ENCODE peak calls at places on chromosomes 6 and 20, in seven cellular contexts. One of them, this sample, is unnamed. For H3K36me3, the result is how much of the 10 kb centered on the place peaks cover.

GRCh38 chr6:151506761-151507160 is 12.9 kb downstream of the CCDC170 start:
- DNase-seq in CD8-positive, alpha-beta T cell: no peak
- DNase-seq in colonic mucosa: no peak
- DNase-seq in astrocyte: no peak
- DNase-seq in GM06990: no peak
- DNase-seq in sigmoid colon: no peak
- DNase-seq in A673: no peak
- DNase-seq in this sample: no peak

GRCh38 chr6:52724041-52724405 is 39.3 kb downstream of the GSTA2 start:
- DNase-seq in GM06990: no peak
- DNase-seq in A673: no peak
- DNase-seq in colonic mucosa: no peak
- DNase-seq in CD8-positive, alpha-beta T cell: no peak
- DNase-seq in sigmoid colon: no peak
- DNase-seq in astrocyte: peak
- DNase-seq in this sample: peak

GRCh38 chr6:68226460-68226859 is 408.6 kb upstream of the ADGRB3 start:
- DNase-seq in colonic mucosa: no peak
- DNase-seq in astrocyte: no peak
- DNase-seq in GM06990: no peak
- DNase-seq in sigmoid colon: no peak
- DNase-seq in A673: peak
- DNase-seq in CD8-positive, alpha-beta T cell: no peak
- DNase-seq in this sample: no peak

GRCh38 chr20:45080867-45081616 is 19.9 kb downstream of the KCNS1 start:
- DNase-seq in sigmoid colon: no peak
- DNase-seq in colonic mucosa: no peak
- DNase-seq in CD8-positive, alpha-beta T cell: no peak
- DNase-seq in A673: peak
- DNase-seq in GM06990: no peak
- DNase-seq in astrocyte: no peak
- DNase-seq in this sample: peak

GRCh38 chr6:32983964-32984638 is 15.7 kb downstream of the BRD2 start:
- DNase-seq in GM06990: no peak
- DNase-seq in A673: no peak
- DNase-seq in sigmoid colon: no peak
- DNase-seq in CD8-positive, alpha-beta T cell: no peak
- DNase-seq in colonic mucosa: no peak
- DNase-seq in astrocyte: no peak
- DNase-seq in this sample: no peak

GRCh38 chr6:170025341-170026271 is 265.3 kb downstream of the DLL1 start:
- DNase-seq in CD8-positive, alpha-beta T cell: no peak
- DNase-seq in colonic mucosa: no peak
- DNase-seq in astrocyte: no peak
- DNase-seq in GM06990: no peak
- DNase-seq in sigmoid colon: peak
- DNase-seq in A673: no peak
- DNase-seq in this sample: no peak

GRCh38 chr6:70469965-70470364 is 56.7 kb downstream of the FAM135A start:
- DNase-seq in GM06990: no peak
- DNase-seq in CD8-positive, alpha-beta T cell: no peak
- DNase-seq in A673: no peak
- DNase-seq in colonic mucosa: no peak
- DNase-seq in sigmoid colon: no peak
- DNase-seq in astrocyte: no peak
- DNase-seq in this sample: no peak

GRCh38 chr6:99425647-99426453 is 742 bp upstream of the PNISR start:
- DNase-seq in sigmoid colon: peak
- DNase-seq in CD8-positive, alpha-beta T cell: peak
- DNase-seq in colonic mucosa: peak
- DNase-seq in GM06990: peak
- DNase-seq in astrocyte: peak
- DNase-seq in A673: peak
- DNase-seq in this sample: peak

GRCh38 chr6:27096834-27097511 is 150.5 kb upstream of the PRSS16 start:
- DNase-seq in A673: peak
- DNase-seq in colonic mucosa: peak
- DNase-seq in sigmoid colon: no peak
- DNase-seq in astrocyte: peak
- DNase-seq in CD8-positive, alpha-beta T cell: no peak
- DNase-seq in GM06990: peak
- DNase-seq in this sample: peak

GRCh38 chr20:11377761-11378160 is 539.9 kb upstream of the BTBD3 start:
- DNase-seq in A673: no peak
- DNase-seq in colonic mucosa: no peak
- DNase-seq in GM06990: no peak
- DNase-seq in astrocyte: no peak
- DNase-seq in CD8-positive, alpha-beta T cell: no peak
- DNase-seq in sigmoid colon: no peak
- DNase-seq in this sample: no peak

GRCh38 chr20:3660262-3661059 is 2.7 kb downstream of the GFRA4 start:
- DNase-seq in colonic mucosa: no peak
- DNase-seq in sigmoid colon: peak
- DNase-seq in astrocyte: no peak
- DNase-seq in GM06990: no peak
- DNase-seq in CD8-positive, alpha-beta T cell: no peak
- DNase-seq in A673: no peak
- DNase-seq in this sample: no peak

GRCh38 chr6:31749301-31750036 is 9.7 kb downstream of the MSH5 start:
- DNase-seq in A673: no peak
- DNase-seq in sigmoid colon: no peak
- DNase-seq in GM06990: no peak
- DNase-seq in astrocyte: no peak
- DNase-seq in colonic mucosa: no peak
- DNase-seq in CD8-positive, alpha-beta T cell: no peak
- DNase-seq in this sample: no peak

GRCh38 chr6:40440083-40440482 is 147.1 kb downstream of the LRFN2 start:
- DNase-seq in A673: peak
- DNase-seq in GM06990: no peak
- DNase-seq in CD8-positive, alpha-beta T cell: no peak
- DNase-seq in colonic mucosa: no peak
- DNase-seq in astrocyte: no peak
- DNase-seq in sigmoid colon: no peak
- DNase-seq in this sample: no peak

GRCh38 chr20:26216025-26216424 is 519.4 kb upstream of the ZNF337 start:
- DNase-seq in sigmoid colon: no peak
- DNase-seq in colonic mucosa: no peak
- DNase-seq in astrocyte: peak
- DNase-seq in GM06990: no peak
- DNase-seq in A673: no peak
- DNase-seq in CD8-positive, alpha-beta T cell: no peak
- DNase-seq in this sample: no peak

GRCh38 chr6:109187399-109188114 is 92.2 kb downstream of the CEP57L1 start:
- DNase-seq in astrocyte: peak
- DNase-seq in colonic mucosa: peak
- DNase-seq in CD8-positive, alpha-beta T cell: peak
- DNase-seq in GM06990: no peak
- DNase-seq in A673: peak
- DNase-seq in sigmoid colon: peak
- DNase-seq in this sample: no peak

GRCh38 chr6:78835817-78836216 is 31.5 kb upstream of the IRAK1BP1 start:
- DNase-seq in astrocyte: no peak
- DNase-seq in GM06990: no peak
- DNase-seq in CD8-positive, alpha-beta T cell: no peak
- DNase-seq in sigmoid colon: no peak
- DNase-seq in colonic mucosa: no peak
- DNase-seq in A673: peak
- DNase-seq in this sample: no peak

GRCh38 chr6:84641076-84641475 is 123.3 kb downstream of the TBX18 start:
- DNase-seq in CD8-positive, alpha-beta T cell: no peak
- DNase-seq in sigmoid colon: no peak
- DNase-seq in astrocyte: peak
- DNase-seq in GM06990: no peak
- DNase-seq in A673: no peak
- DNase-seq in colonic mucosa: no peak
- DNase-seq in this sample: no peak

GRCh38 chr20:54624701-54625472 is 149.5 kb downstream of the DOK5 start:
- DNase-seq in A673: peak
- DNase-seq in astrocyte: peak
- DNase-seq in GM06990: no peak
- DNase-seq in colonic mucosa: no peak
- DNase-seq in sigmoid colon: no peak
- DNase-seq in CD8-positive, alpha-beta T cell: no peak
- DNase-seq in this sample: no peak

GRCh38 chr6:32668226-32668747 is 1.8 kb upstream of the HLA-DQB1 start:
- DNase-seq in sigmoid colon: no peak
- DNase-seq in colonic mucosa: peak
- DNase-seq in astrocyte: no peak
- DNase-seq in CD8-positive, alpha-beta T cell: peak
- DNase-seq in A673: no peak
- DNase-seq in GM06990: peak
- DNase-seq in this sample: no peak

GRCh38 chr20:58420798-58421496 is 31.9 kb downstream of the VAPB start:
- DNase-seq in colonic mucosa: no peak
- DNase-seq in sigmoid colon: no peak
- DNase-seq in CD8-positive, alpha-beta T cell: no peak
- DNase-seq in astrocyte: peak
- DNase-seq in A673: no peak
- DNase-seq in GM06990: no peak
- DNase-seq in this sample: peak
- H3K36me3 ChIP-seq in colonic mucosa: under half
- H3K36me3 ChIP-seq in sigmoid colon: under half
- H3K36me3 ChIP-seq in CD8-positive, alpha-beta T cell: under half
- H3K36me3 ChIP-seq in astrocyte: under half
- H3K36me3 ChIP-seq in A673: under half
- H3K36me3 ChIP-seq in GM06990: under half
- H3K36me3 ChIP-seq in this sample: half or more

DNA sequence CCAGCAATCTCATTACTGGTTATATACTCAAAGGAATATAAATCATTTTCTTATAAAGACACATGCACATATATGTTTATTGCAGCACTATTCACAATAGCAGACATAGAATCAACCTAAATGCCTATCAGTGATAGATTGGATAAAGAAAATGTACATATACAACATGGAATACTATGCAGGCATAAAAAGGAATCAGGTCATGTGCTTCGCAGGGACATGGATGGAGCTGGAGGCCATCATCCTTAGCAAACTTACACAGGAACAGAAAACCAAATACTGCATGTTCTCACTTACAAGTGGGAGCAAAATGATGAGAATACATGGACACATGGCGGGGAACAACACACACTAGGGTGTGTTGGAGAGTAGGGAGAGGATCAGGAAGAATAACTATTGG is 58.1 kb upstream of the FBXO30 start:
- DNase-seq in CD8-positive, alpha-beta T cell: no peak
- DNase-seq in colonic mucosa: no peak
- DNase-seq in sigmoid colon: no peak
- DNase-seq in astrocyte: no peak
- DNase-seq in A673: no peak
- DNase-seq in GM06990: no peak
- DNase-seq in this sample: no peak
- H3K36me3 ChIP-seq in CD8-positive, alpha-beta T cell: under half
- H3K36me3 ChIP-seq in colonic mucosa: under half
- H3K36me3 ChIP-seq in sigmoid colon: under half
- H3K36me3 ChIP-seq in astrocyte: under half
- H3K36me3 ChIP-seq in A673: under half
- H3K36me3 ChIP-seq in GM06990: under half
- H3K36me3 ChIP-seq in this sample: under half

GRCh38 chr6:89054200-89054599 is 26.4 kb upstream of the PNRC1 start:
- DNase-seq in A673: no peak
- DNase-seq in GM06990: no peak
- DNase-seq in CD8-positive, alpha-beta T cell: no peak
- DNase-seq in colonic mucosa: no peak
- DNase-seq in astrocyte: no peak
- DNase-seq in sigmoid colon: no peak
- DNase-seq in this sample: no peak

GRCh38 chr6:89057759-89058158 is 22.8 kb upstream of the PNRC1 start:
- DNase-seq in A673: no peak
- DNase-seq in sigmoid colon: no peak
- DNase-seq in astrocyte: no peak
- DNase-seq in CD8-positive, alpha-beta T cell: no peak
- DNase-seq in colonic mucosa: no peak
- DNase-seq in GM06990: no peak
- DNase-seq in this sample: no peak

GRCh38 chr6:89058627-89059026 is 21.9 kb upstream of the PNRC1 start:
- DNase-seq in GM06990: no peak
- DNase-seq in CD8-positive, alpha-beta T cell: no peak
- DNase-seq in colonic mucosa: no peak
- DNase-seq in astrocyte: no peak
- DNase-seq in A673: no peak
- DNase-seq in sigmoid colon: no peak
- DNase-seq in this sample: no peak

GRCh38 chr6:89063881-89064280 is 16.7 kb upstream of the PNRC1 start:
- DNase-seq in A673: no peak
- DNase-seq in astrocyte: no peak
- DNase-seq in CD8-positive, alpha-beta T cell: no peak
- DNase-seq in sigmoid colon: no peak
- DNase-seq in colonic mucosa: no peak
- DNase-seq in GM06990: no peak
- DNase-seq in this sample: no peak

DNA sequence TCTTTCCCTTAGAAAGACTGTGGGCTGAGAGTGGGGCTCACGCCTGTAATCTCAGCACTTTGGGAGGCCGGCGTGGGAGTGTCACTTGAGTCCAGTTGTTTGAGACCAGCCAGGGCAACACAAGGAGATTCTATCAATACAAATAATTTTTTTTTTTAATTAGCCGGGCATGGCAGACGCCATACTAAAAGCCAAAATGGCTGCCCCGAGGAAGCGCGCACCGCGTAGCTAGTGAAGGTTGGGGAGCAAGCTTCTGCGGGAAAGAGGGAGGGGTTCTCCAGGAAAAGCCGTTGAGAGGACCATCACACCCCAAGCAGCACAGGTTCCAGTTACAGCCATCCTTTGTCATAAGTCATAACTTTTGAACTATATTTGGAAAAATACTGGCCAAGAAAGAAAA is 21.3 kb upstream of the PNRC1 start:
- DNase-seq in sigmoid colon: no peak
- DNase-seq in GM06990: no peak
- DNase-seq in CD8-positive, alpha-beta T cell: no peak
- DNase-seq in A673: no peak
- DNase-seq in colonic mucosa: no peak
- DNase-seq in astrocyte: no peak
- DNase-seq in this sample: no peak
- H3K36me3 ChIP-seq in sigmoid colon: under half
- H3K36me3 ChIP-seq in GM06990: under half
- H3K36me3 ChIP-seq in CD8-positive, alpha-beta T cell: under half
- H3K36me3 ChIP-seq in A673: under half
- H3K36me3 ChIP-seq in colonic mucosa: under half
- H3K36me3 ChIP-seq in astrocyte: under half
- H3K36me3 ChIP-seq in this sample: under half

DNA sequence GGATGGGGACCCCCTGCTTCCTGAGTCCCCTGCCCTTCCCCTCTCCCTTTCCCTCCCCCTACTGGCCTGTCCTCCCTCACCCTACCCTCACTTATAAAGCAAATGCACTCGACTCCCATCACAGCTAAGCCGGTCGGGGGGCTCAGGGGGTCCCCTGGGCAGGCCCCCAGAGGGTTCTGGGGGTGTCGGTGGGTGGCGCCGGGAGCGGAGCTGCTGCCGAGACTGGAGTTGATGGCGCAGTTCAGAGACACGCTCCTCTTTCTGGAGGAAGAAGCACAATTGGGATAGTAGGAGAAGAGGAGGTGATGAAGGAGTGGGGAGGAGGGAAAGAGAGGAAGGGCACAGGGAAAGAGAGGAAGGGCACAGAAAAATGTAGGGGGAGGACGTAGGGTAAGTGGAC is 18.5 kb downstream of the OR2H2 start:
- DNase-seq in astrocyte: no peak
- DNase-seq in CD8-positive, alpha-beta T cell: no peak
- DNase-seq in GM06990: no peak
- DNase-seq in colonic mucosa: no peak
- DNase-seq in A673: no peak
- DNase-seq in sigmoid colon: no peak
- DNase-seq in this sample: no peak
- H3K36me3 ChIP-seq in astrocyte: under half
- H3K36me3 ChIP-seq in CD8-positive, alpha-beta T cell: under half
- H3K36me3 ChIP-seq in GM06990: under half
- H3K36me3 ChIP-seq in colonic mucosa: under half
- H3K36me3 ChIP-seq in A673: half or more
- H3K36me3 ChIP-seq in sigmoid colon: under half
- H3K36me3 ChIP-seq in this sample: under half